ENCODE peak calls at places on chromosome 16, in four cellular contexts. V is left colon, Q is foreskin melanocyte, B is NCI-H1092 treated with DMSO at 0.1 percent for 48 hours. G is an unnamed sample.

GRCh38 chr16:4404247-4404966 is 12.0 kb downstream of the CORO7 start:
- DNase-seq in Q (no peak), V (no peak), B (no peak), G (no peak)

GRCh38 chr16:64589836-64590235 is 532.0 kb downstream of the CDH11 start:
- DNase-seq in Q (no peak), B (no peak), V (no peak), G (no peak)

GRCh38 chr16:83943516-83944050 is 9.5 kb upstream of the OSGIN1 start:
- DNase-seq in V (no peak), B (no peak), Q (no peak), G (no peak)

GRCh38 chr16:31250782-31251384 is 8.9 kb upstream of the ITGAM start:
- DNase-seq in B (no peak), Q (no peak), V (no peak), G (no peak)

GRCh38 chr16:23967018-23967417 is 131.2 kb downstream of the PRKCB start:
- DNase-seq in V (no peak), B (peak; percentile 44), Q (no peak), G (no peak)

GRCh38 chr16:86289907-86290306 is 220.4 kb upstream of the FOXF1 start:
- DNase-seq in Q (no peak), B (no peak), V (no peak), G (no peak)

GRCh38 chr16:20880867-20881866 is 19.0 kb downstream of the DCUN1D3 start:
- DNase-seq in V (no peak), B (no peak), Q (no peak), G (no peak)

GRCh38 chr16:57628008-57628781 is at the start of gene ADGRG1:
- DNase-seq in V (no peak), B (peak; percentile 23), Q (peak; percentile 92), G (peak; percentile 61)

GRCh38 chr16:71460246-71460645 is 1.8 kb downstream of the ZNF23 start:
- DNase-seq in V (no peak), B (no peak), Q (no peak), G (no peak)

GRCh38 chr16:30740364-30741251 is 7.6 kb upstream of the PHKG2 start:
- DNase-seq in Q (no peak), B (no peak), V (peak; percentile 95), G (peak; percentile 93)

GRCh38 chr16:67481561-67482259 is 753 bp upstream of the ATP6V0D1 start:
- DNase-seq in Q (no peak), V (peak; percentile 76), B (peak; percentile 71), G (peak; percentile 57)

GRCh38 chr16:48956620-48957019 is 325.0 kb downstream of the CBLN1 start:
- DNase-seq in V (no peak), B (no peak), Q (no peak), G (no peak)

GRCh38 chr16:88815901-88816589 is 4.3 kb upstream of the APRT start:
- DNase-seq in V (no peak), Q (no peak), B (peak; percentile 61), G (no peak)

GRCh38 chr16:1311738-1312458 is 2.5 kb downstream of the UBE2I start:
- DNase-seq in B (no peak), Q (peak; percentile 43), V (no peak), G (no peak)

GRCh38 chr16:30340621-30341020 is 14.5 kb downstream of the CD2BP2 start:
- DNase-seq in Q (no peak), V (no peak), B (no peak), G (no peak)

GRCh38 chr16:88534731-88535141 is 35.5 kb upstream of the ZC3H18 start:
- DNase-seq in B (no peak), V (no peak), Q (no peak), G (no peak)

GRCh38 chr16:67173808-67174705 is 3.7 kb downstream of the NOL3 start:
- DNase-seq in B (peak; percentile 66), V (peak; percentile 95), Q (peak; percentile 86), G (peak; percentile 86)